ENCODE peak calls at places on chromosomes 16 and 17, in five cellular contexts. M is GOT3; J is activated CD8-positive, alpha-beta memory T cell treated with anti-CD3 and anti-CD28 coated beads for 24 hours; V is NCI-H460; A is stimulated activated naive CD4-positive, alpha-beta T cell. Q is an unnamed sample.

GRCh38 chr17:2090210-2090641 is 35.3 kb downstream of the HIC1 start:
- DNase-seq in M (no peak), J (no peak), V (no peak), A (peak), Q (no peak)

GRCh38 chr17:50348522-50349240 is 2.8 kb downstream of the XYLT2 start:
- DNase-seq in M (no peak), V (no peak), A (no peak), J (no peak), Q (no peak)

GRCh38 chr17:4708436-4708835 is 2.0 kb upstream of the ARRB2 start:
- DNase-seq in J (peak), V (no peak), A (peak), M (no peak), Q (peak)

GRCh38 chr17:37230633-37231032 is 145.2 kb upstream of the C17orf78 start:
- DNase-seq in J (no peak), M (no peak), A (no peak), V (no peak), Q (no peak)

GRCh38 chr17:65027305-65027704 is 29.2 kb downstream of the GNA13 start:
- DNase-seq in J (no peak), V (peak), A (peak), M (no peak), Q (no peak)

GRCh38 chr16:9677301-9677653 is 505.0 kb downstream of the GRIN2A start:
- DNase-seq in V (no peak), A (no peak), M (no peak), J (no peak), Q (no peak)

GRCh38 chr17:3665834-3666233 is 2.5 kb downstream of the TAX1BP3 start:
- DNase-seq in V (no peak), A (no peak), M (no peak), J (no peak), Q (peak)

GRCh38 chr17:5897320-5897911 is 172.8 kb upstream of the WSCD1 start:
- DNase-seq in M (no peak), J (no peak), V (no peak), A (no peak), Q (no peak)

GRCh38 chr16:86575754-86576557 is 2.4 kb upstream of the FOXL1 start:
- DNase-seq in V (peak), J (peak), A (no peak), M (peak), Q (no peak)

GRCh38 chr17:35900693-35901487 is 20.7 kb upstream of the CCL5 start:
- DNase-seq in J (no peak), M (no peak), A (no peak), V (no peak), Q (no peak)

GRCh38 chr17:27239046-27239445 is 54.9 kb upstream of the WSB1 start:
- DNase-seq in A (no peak), V (no peak), J (no peak), M (no peak), Q (no peak)

GRCh38 chr16:72644911-72645310 is 403.0 kb downstream of the ZFHX3 start:
- DNase-seq in M (no peak), V (no peak), J (no peak), A (no peak), Q (no peak)

GRCh38 chr17:18257747-18258355 is 687 bp downstream of the FLII start:
- DNase-seq in V (peak), J (peak), M (peak), A (no peak), Q (peak)

GRCh38 chr16:4358831-4359561 is 7.9 kb upstream of the PAM16 start:
- DNase-seq in A (no peak), J (peak), M (no peak), V (no peak), Q (peak)

GRCh38 chr16:66026211-66026610 is 340.3 kb upstream of the CDH5 start:
- DNase-seq in J (no peak), M (no peak), A (no peak), V (peak), Q (no peak)

GRCh38 chr16:29675811-29676643 is 3.0 kb upstream of the QPRT start:
- DNase-seq in A (no peak), V (peak), J (no peak), M (no peak), Q (no peak)

GRCh38 chr16:55835578-55835977 is 2.7 kb upstream of the CES1 start:
- DNase-seq in A (no peak), J (no peak), M (no peak), V (peak), Q (no peak)

GRCh38 chr17:6534846-6535514 is 21.4 kb downstream of the PITPNM3 start:
- DNase-seq in M (no peak), J (no peak), A (no peak), V (no peak), Q (peak)

GRCh38 chr16:15487336-15488284 is 53.2 kb downstream of the BMERB1 start:
- DNase-seq in V (no peak), M (no peak), J (peak), A (no peak), Q (no peak)

Q was measured in posterior cingulate gyrus.